ENCODE peak calls at places on chromosomes 5 and 9, in four cellular contexts. One of them, this sample, is unnamed.

GRCh38 chr9:69149321-69149807 is 24.7 kb upstream of the TJP2 start:
- DNase-seq in H54: no peak
- DNase-seq in lower lobe of right lung: no peak
- DNase-seq in PC-3: no peak
- DNase-seq in this sample: peak; percentile 81

GRCh38 chr9:137814841-137815240 is 62.7 kb upstream of the CACNA1B start:
- DNase-seq in H54: no peak
- DNase-seq in lower lobe of right lung: no peak
- DNase-seq in PC-3: no peak
- DNase-seq in this sample: no peak

GRCh38 chr9:113456235-113456634 is 7.3 kb upstream of the RGS3 start:
- DNase-seq in H54: no peak
- DNase-seq in lower lobe of right lung: no peak
- DNase-seq in PC-3: no peak
- DNase-seq in this sample: no peak

GRCh38 chr5:74167206-74167929 is 473.2 kb downstream of the ENC1 start:
- DNase-seq in H54: peak; percentile 20
- DNase-seq in lower lobe of right lung: no peak
- DNase-seq in PC-3: peak; percentile 80
- DNase-seq in this sample: peak; percentile 57

GRCh38 chr5:150502106-150502505 is 5.8 kb upstream of the NDST1 start:
- DNase-seq in H54: no peak
- DNase-seq in lower lobe of right lung: no peak
- DNase-seq in PC-3: no peak
- DNase-seq in this sample: no peak

GRCh38 chr9:132583584-132584304 is 1.3 kb downstream of the BARHL1 start:
- DNase-seq in H54: peak; percentile 72
- DNase-seq in lower lobe of right lung: no peak
- DNase-seq in PC-3: no peak
- DNase-seq in this sample: no peak

GRCh38 chr9:127867356-127868277 is 9.9 kb downstream of the AK1 start:
- DNase-seq in H54: no peak
- DNase-seq in lower lobe of right lung: no peak
- DNase-seq in PC-3: no peak
- DNase-seq in this sample: no peak

GRCh38 chr5:38447786-38448185 is 108.7 kb downstream of the LIFR start:
- DNase-seq in H54: no peak
- DNase-seq in lower lobe of right lung: no peak
- DNase-seq in PC-3: no peak
- DNase-seq in this sample: no peak

GRCh38 chr5:8633706-8634105 is 764.8 kb downstream of the MTRR start:
- DNase-seq in H54: no peak
- DNase-seq in lower lobe of right lung: no peak
- DNase-seq in PC-3: peak; percentile 15
- DNase-seq in this sample: no peak

GRCh38 chr5:62371409-62371808 is 32.3 kb downstream of the DIMT1 start:
- DNase-seq in H54: no peak
- DNase-seq in lower lobe of right lung: no peak
- DNase-seq in PC-3: peak; percentile 31
- DNase-seq in this sample: no peak

GRCh38 chr5:140239939-140240700 is 62.8 kb downstream of the PFDN1 start:
- DNase-seq in H54: no peak
- DNase-seq in lower lobe of right lung: peak; percentile 66
- DNase-seq in PC-3: peak; percentile 69
- DNase-seq in this sample: no peak

GRCh38 chr5:139649082-139649991 is 1.2 kb downstream of the CXXC5 start:
- DNase-seq in H54: no peak
- DNase-seq in lower lobe of right lung: peak; percentile 71
- DNase-seq in PC-3: peak; percentile 22
- DNase-seq in this sample: no peak

GRCh38 chr9:81653240-81653639 is 36.1 kb downstream of the TLE1 start:
- DNase-seq in H54: peak; percentile 34
- DNase-seq in lower lobe of right lung: no peak
- DNase-seq in PC-3: peak; percentile 81
- DNase-seq in this sample: no peak

GRCh38 chr5:96079962-96080361 is 118.3 kb upstream of the ELL2 start:
- DNase-seq in H54: no peak
- DNase-seq in lower lobe of right lung: no peak
- DNase-seq in PC-3: no peak
- DNase-seq in this sample: no peak